ENCODE peak calls at places on chromosome 18, in five cellular contexts. One of them, this sample, is unnamed.

GRCh38 chr18:70405051-70405450 is 116.2 kb downstream of the SOCS6 start:
- DNase-seq in left lung: no peak
- DNase-seq in SK-N-SH: no peak
- DNase-seq in NCI-H510A treated with DMSO at 0.1 percent for 48 hours: no peak
- DNase-seq in activated naive CD8-positive, alpha-beta T cell treated with anti-CD3 and anti-CD28 coated beads, Interleukin-2, amount 10 ng/mL, durations not matched to agents 7 days and 5 days: no peak
- DNase-seq in this sample: no peak

GRCh38 chr18:10131783-10132381 is 218.1 kb downstream of the VAPA start:
- DNase-seq in SK-N-SH: peak; percentile 69
- DNase-seq in activated naive CD8-positive, alpha-beta T cell treated with anti-CD3 and anti-CD28 coated beads, Interleukin-2, amount 10 ng/mL, durations not matched to agents 7 days and 5 days: no peak
- DNase-seq in NCI-H510A treated with DMSO at 0.1 percent for 48 hours: no peak
- DNase-seq in left lung: no peak
- DNase-seq in this sample: no peak

GRCh38 chr18:6031442-6031841 is 136.1 kb upstream of the TMEM200C start:
- DNase-seq in activated naive CD8-positive, alpha-beta T cell treated with anti-CD3 and anti-CD28 coated beads, Interleukin-2, amount 10 ng/mL, durations not matched to agents 7 days and 5 days: no peak
- DNase-seq in NCI-H510A treated with DMSO at 0.1 percent for 48 hours: no peak
- DNase-seq in left lung: no peak
- DNase-seq in SK-N-SH: no peak
- DNase-seq in this sample: no peak

GRCh38 chr18:58125183-58125582 is 81.2 kb downstream of the NEDD4L start:
- DNase-seq in activated naive CD8-positive, alpha-beta T cell treated with anti-CD3 and anti-CD28 coated beads, Interleukin-2, amount 10 ng/mL, durations not matched to agents 7 days and 5 days: no peak
- DNase-seq in left lung: no peak
- DNase-seq in SK-N-SH: no peak
- DNase-seq in NCI-H510A treated with DMSO at 0.1 percent for 48 hours: no peak
- DNase-seq in this sample: no peak

GRCh38 chr18:50844554-50844953 is 24.7 kb upstream of the MRO start:
- DNase-seq in SK-N-SH: no peak
- DNase-seq in left lung: no peak
- DNase-seq in NCI-H510A treated with DMSO at 0.1 percent for 48 hours: no peak
- DNase-seq in activated naive CD8-positive, alpha-beta T cell treated with anti-CD3 and anti-CD28 coated beads, Interleukin-2, amount 10 ng/mL, durations not matched to agents 7 days and 5 days: no peak
- DNase-seq in this sample: no peak

GRCh38 chr18:24762417-24762816 is 302.0 kb downstream of the HRH4 start:
- DNase-seq in activated naive CD8-positive, alpha-beta T cell treated with anti-CD3 and anti-CD28 coated beads, Interleukin-2, amount 10 ng/mL, durations not matched to agents 7 days and 5 days: no peak
- DNase-seq in left lung: no peak
- DNase-seq in NCI-H510A treated with DMSO at 0.1 percent for 48 hours: no peak
- DNase-seq in SK-N-SH: no peak
- DNase-seq in this sample: no peak

GRCh38 chr18:46858290-46858689 is 59.0 kb downstream of the PIAS2 start:
- DNase-seq in SK-N-SH: no peak
- DNase-seq in activated naive CD8-positive, alpha-beta T cell treated with anti-CD3 and anti-CD28 coated beads, Interleukin-2, amount 10 ng/mL, durations not matched to agents 7 days and 5 days: no peak
- DNase-seq in left lung: no peak
- DNase-seq in NCI-H510A treated with DMSO at 0.1 percent for 48 hours: no peak
- DNase-seq in this sample: no peak

GRCh38 chr18:77099501-77100370 is 32.8 kb downstream of the MBP start:
- DNase-seq in activated naive CD8-positive, alpha-beta T cell treated with anti-CD3 and anti-CD28 coated beads, Interleukin-2, amount 10 ng/mL, durations not matched to agents 7 days and 5 days: peak; percentile 56
- DNase-seq in SK-N-SH: no peak
- DNase-seq in NCI-H510A treated with DMSO at 0.1 percent for 48 hours: no peak
- DNase-seq in left lung: no peak
- DNase-seq in this sample: peak; percentile 61

GRCh38 chr18:63342206-63342605 is 22.6 kb upstream of the BCL2 start:
- DNase-seq in NCI-H510A treated with DMSO at 0.1 percent for 48 hours: peak; percentile 27
- DNase-seq in left lung: no peak
- DNase-seq in SK-N-SH: peak; percentile 49
- DNase-seq in activated naive CD8-positive, alpha-beta T cell treated with anti-CD3 and anti-CD28 coated beads, Interleukin-2, amount 10 ng/mL, durations not matched to agents 7 days and 5 days: no peak
- DNase-seq in this sample: peak; percentile 41

This sample was measured in B cell.